ENCODE peak calls at places on chromosomes 5 and 9, in six cellular contexts. One of them, this sample, is unnamed.

GRCh38 chr9:32783168-32783891 is at the start of gene TMEM215:
- DNase-seq in HepG2: no peak
- DNase-seq in HEK293T: no peak
- DNase-seq in GM12878: no peak
- DNase-seq in K562: no peak
- DNase-seq in A549: peak; percentile 20
- DNase-seq in this sample: no peak

GRCh38 chr5:136249678-136250266 is 56.8 kb upstream of the SMIM32 start:
- DNase-seq in K562: peak; percentile 47
- DNase-seq in A549: peak; percentile 36
- DNase-seq in HepG2: peak; percentile 47
- DNase-seq in GM12878: no peak
- DNase-seq in HEK293T: peak; percentile 71
- DNase-seq in this sample: peak; percentile 70

GRCh38 chr9:95140821-95141220 is 176.7 kb downstream of the FANCC start:
- DNase-seq in K562: no peak
- DNase-seq in HepG2: no peak
- DNase-seq in A549: no peak
- DNase-seq in HEK293T: no peak
- DNase-seq in GM12878: no peak
- DNase-seq in this sample: no peak

GRCh38 chr5:90932052-90932699 is 373.6 kb downstream of the ADGRV1 start:
- DNase-seq in HEK293T: peak; percentile 52
- DNase-seq in K562: peak; percentile 49
- DNase-seq in HepG2: peak; percentile 48
- DNase-seq in GM12878: peak; percentile 12
- DNase-seq in A549: peak; percentile 47
- DNase-seq in this sample: peak; percentile 70

GRCh38 chr5:73564018-73564417 is 1.4 kb downstream of the ANKRA2 start:
- DNase-seq in A549: no peak
- DNase-seq in GM12878: no peak
- DNase-seq in HepG2: no peak
- DNase-seq in HEK293T: no peak
- DNase-seq in K562: no peak
- DNase-seq in this sample: no peak

GRCh38 chr9:80440724-80441123 is 869.0 kb downstream of the TLE4 start:
- DNase-seq in K562: no peak
- DNase-seq in A549: no peak
- DNase-seq in HEK293T: no peak
- DNase-seq in GM12878: no peak
- DNase-seq in HepG2: no peak
- DNase-seq in this sample: no peak

GRCh38 chr5:68239485-68239884 is 23.9 kb downstream of the PIK3R1 start:
- DNase-seq in K562: no peak
- DNase-seq in HepG2: peak; percentile 94
- DNase-seq in GM12878: no peak
- DNase-seq in A549: no peak
- DNase-seq in HEK293T: peak; percentile 20
- DNase-seq in this sample: peak; percentile 90

GRCh38 chr5:178426326-178427130 is 163.7 kb downstream of the COL23A1 start:
- DNase-seq in A549: no peak
- DNase-seq in HepG2: no peak
- DNase-seq in K562: no peak
- DNase-seq in GM12878: no peak
- DNase-seq in HEK293T: no peak
- DNase-seq in this sample: no peak

GRCh38 chr9:6525326-6526040 is 112.5 kb downstream of the UHRF2 start:
- DNase-seq in K562: no peak
- DNase-seq in HEK293T: no peak
- DNase-seq in HepG2: no peak
- DNase-seq in GM12878: no peak
- DNase-seq in A549: no peak
- DNase-seq in this sample: peak; percentile 86

GRCh38 chr9:101635020-101635419 is 40.3 kb upstream of the PPP3R2 start:
- DNase-seq in GM12878: no peak
- DNase-seq in HepG2: no peak
- DNase-seq in K562: no peak
- DNase-seq in HEK293T: no peak
- DNase-seq in A549: no peak
- DNase-seq in this sample: no peak

GRCh38 chr5:178750230-178750629 is 19.8 kb upstream of the ZNF354A start:
- DNase-seq in K562: no peak
- DNase-seq in HEK293T: no peak
- DNase-seq in HepG2: no peak
- DNase-seq in GM12878: no peak
- DNase-seq in A549: no peak
- DNase-seq in this sample: no peak

GRCh38 chr9:114662081-114662989 is 4.7 kb upstream of the TEX53 start:
- DNase-seq in GM12878: no peak
- DNase-seq in A549: peak; percentile 92
- DNase-seq in HepG2: peak; percentile 22
- DNase-seq in K562: peak; percentile 82
- DNase-seq in HEK293T: peak; percentile 77
- DNase-seq in this sample: peak; percentile 33

GRCh38 chr9:108551030-108551964 is 304.5 kb downstream of the ACTL7B start:
- DNase-seq in HEK293T: peak; percentile 24
- DNase-seq in A549: peak; percentile 40
- DNase-seq in K562: no peak
- DNase-seq in HepG2: no peak
- DNase-seq in GM12878: no peak
- DNase-seq in this sample: peak; percentile 96

GRCh38 chr9:124629600-124629999 is 122.4 kb upstream of the NR5A1 start:
- DNase-seq in HepG2: no peak
- DNase-seq in HEK293T: no peak
- DNase-seq in K562: no peak
- DNase-seq in GM12878: no peak
- DNase-seq in A549: no peak
- DNase-seq in this sample: peak; percentile 76

GRCh38 chr9:87547665-87548064 is 50.0 kb downstream of the DAPK1 start:
- DNase-seq in A549: no peak
- DNase-seq in GM12878: no peak
- DNase-seq in K562: no peak
- DNase-seq in HEK293T: no peak
- DNase-seq in HepG2: peak; percentile 12
- DNase-seq in this sample: no peak

GRCh38 chr9:136378171-136379002 is 4.9 kb upstream of the CARD9 start:
- DNase-seq in A549: no peak
- DNase-seq in HepG2: no peak
- DNase-seq in K562: no peak
- DNase-seq in HEK293T: no peak
- DNase-seq in GM12878: no peak
- DNase-seq in this sample: no peak

GRCh38 chr5:57839025-57839424 is 356.4 kb upstream of the ACTBL2 start:
- DNase-seq in GM12878: no peak
- DNase-seq in A549: no peak
- DNase-seq in HEK293T: no peak
- DNase-seq in K562: no peak
- DNase-seq in HepG2: no peak
- DNase-seq in this sample: no peak

GRCh38 chr5:179806250-179807045 is at the start of gene MGAT4B:
- DNase-seq in HepG2: no peak
- DNase-seq in HEK293T: peak; percentile 84
- DNase-seq in K562: peak; percentile 82
- DNase-seq in GM12878: no peak
- DNase-seq in A549: no peak
- DNase-seq in this sample: peak; percentile 70

GRCh38 chr9:95286151-95286550 is 31.4 kb downstream of the FANCC start:
- DNase-seq in A549: no peak
- DNase-seq in GM12878: no peak
- DNase-seq in HepG2: no peak
- DNase-seq in HEK293T: no peak
- DNase-seq in K562: no peak
- DNase-seq in this sample: peak; percentile 30

GRCh38 chr5:11902304-11902703 is 1.9 kb downstream of the CTNND2 start:
- DNase-seq in HEK293T: no peak
- DNase-seq in A549: no peak
- DNase-seq in GM12878: no peak
- DNase-seq in HepG2: no peak
- DNase-seq in K562: no peak
- DNase-seq in this sample: no peak

GRCh38 chr5:11905209-11905608 is 963 bp upstream of the CTNND2 start:
- DNase-seq in GM12878: no peak
- DNase-seq in HepG2: no peak
- DNase-seq in K562: no peak
- DNase-seq in A549: no peak
- DNase-seq in HEK293T: no peak
- DNase-seq in this sample: no peak

GRCh38 chr5:11904270-11904906 is at the start of gene CTNND2:
- DNase-seq in HEK293T: peak; percentile 49
- DNase-seq in A549: peak; percentile 9
- DNase-seq in HepG2: no peak
- DNase-seq in GM12878: no peak
- DNase-seq in K562: no peak
- DNase-seq in this sample: no peak

GRCh38 chr5:11903121-11903613 is 1.1 kb downstream of the CTNND2 start:
- DNase-seq in K562: no peak
- DNase-seq in A549: no peak
- DNase-seq in HepG2: no peak
- DNase-seq in HEK293T: no peak
- DNase-seq in GM12878: no peak
- DNase-seq in this sample: no peak

GRCh38 chr5:11903614-11904269 is 504 bp downstream of the CTNND2 start:
- DNase-seq in A549: peak; percentile 14
- DNase-seq in GM12878: no peak
- DNase-seq in K562: no peak
- DNase-seq in HEK293T: no peak
- DNase-seq in HepG2: no peak
- DNase-seq in this sample: no peak
- TF ChIP-seq BHLHE40 in A549: no peak
- TF ChIP-seq BHLHE40 in GM12878: no peak
- TF ChIP-seq BHLHE40 in K562: no peak
- TF ChIP-seq BHLHE40 in HEK293T: no peak
- TF ChIP-seq BHLHE40 in HepG2: no peak
- TF ChIP-seq BHLHE40 in this sample: no peak

GRCh38 chr5:172904312-172904642 is 54.9 kb upstream of the RPL26L1 start:
- DNase-seq in A549: no peak
- DNase-seq in GM12878: no peak
- DNase-seq in HepG2: no peak
- DNase-seq in HEK293T: no peak
- DNase-seq in K562: no peak
- DNase-seq in this sample: no peak

GRCh38 chr5:172901012-172901780 is 58.0 kb upstream of the RPL26L1 start:
- DNase-seq in A549: no peak
- DNase-seq in HEK293T: peak; percentile 66
- DNase-seq in GM12878: no peak
- DNase-seq in HepG2: peak; percentile 22
- DNase-seq in K562: peak; percentile 87
- DNase-seq in this sample: peak; percentile 98

GRCh38 chr5:172903790-172904189 is 55.4 kb upstream of the RPL26L1 start:
- DNase-seq in GM12878: no peak
- DNase-seq in A549: no peak
- DNase-seq in K562: no peak
- DNase-seq in HepG2: no peak
- DNase-seq in HEK293T: no peak
- DNase-seq in this sample: peak; percentile 96

GRCh38 chr5:172901788-172902496 is 57.3 kb upstream of the RPL26L1 start:
- DNase-seq in K562: no peak
- DNase-seq in HepG2: no peak
- DNase-seq in HEK293T: no peak
- DNase-seq in A549: peak; percentile 54
- DNase-seq in GM12878: no peak
- DNase-seq in this sample: peak; percentile 66

GRCh38 chr5:172902497-172903472 is 56.4 kb upstream of the RPL26L1 start:
- DNase-seq in HEK293T: peak; percentile 72
- DNase-seq in A549: peak; percentile 82
- DNase-seq in GM12878: no peak
- DNase-seq in HepG2: peak; percentile 90
- DNase-seq in K562: peak; percentile 81
- DNase-seq in this sample: peak; percentile 99
- TF ChIP-seq BHLHE40 in HEK293T: no peak
- TF ChIP-seq BHLHE40 in A549: peak; percentile 23
- TF ChIP-seq BHLHE40 in GM12878: no peak
- TF ChIP-seq BHLHE40 in HepG2: peak; percentile 38
- TF ChIP-seq BHLHE40 in K562: peak; percentile 58
- TF ChIP-seq BHLHE40 in this sample: peak; percentile 98

GRCh38 chr9:91195372-91196012 is 166.2 kb downstream of the AUH start:
- DNase-seq in HepG2: peak; percentile 28
- DNase-seq in K562: no peak
- DNase-seq in GM12878: no peak
- DNase-seq in A549: no peak
- DNase-seq in HEK293T: no peak
- DNase-seq in this sample: no peak

GRCh38 chr9:91192379-91192775 is 169.3 kb downstream of the AUH start:
- DNase-seq in HEK293T: no peak
- DNase-seq in A549: no peak
- DNase-seq in HepG2: peak; percentile 30
- DNase-seq in K562: no peak
- DNase-seq in GM12878: no peak
- DNase-seq in this sample: peak; percentile 42

GRCh38 chr9:91191443-91192378 is 170.0 kb downstream of the AUH start:
- DNase-seq in A549: no peak
- DNase-seq in HepG2: no peak
- DNase-seq in GM12878: no peak
- DNase-seq in K562: no peak
- DNase-seq in HEK293T: no peak
- DNase-seq in this sample: no peak

GRCh38 chr9:91192785-91193657 is 168.7 kb downstream of the AUH start:
- DNase-seq in K562: peak; percentile 72
- DNase-seq in HEK293T: peak; percentile 73
- DNase-seq in A549: peak; percentile 95
- DNase-seq in GM12878: no peak
- DNase-seq in HepG2: peak; percentile 95
- DNase-seq in this sample: peak; percentile 100

DNA sequence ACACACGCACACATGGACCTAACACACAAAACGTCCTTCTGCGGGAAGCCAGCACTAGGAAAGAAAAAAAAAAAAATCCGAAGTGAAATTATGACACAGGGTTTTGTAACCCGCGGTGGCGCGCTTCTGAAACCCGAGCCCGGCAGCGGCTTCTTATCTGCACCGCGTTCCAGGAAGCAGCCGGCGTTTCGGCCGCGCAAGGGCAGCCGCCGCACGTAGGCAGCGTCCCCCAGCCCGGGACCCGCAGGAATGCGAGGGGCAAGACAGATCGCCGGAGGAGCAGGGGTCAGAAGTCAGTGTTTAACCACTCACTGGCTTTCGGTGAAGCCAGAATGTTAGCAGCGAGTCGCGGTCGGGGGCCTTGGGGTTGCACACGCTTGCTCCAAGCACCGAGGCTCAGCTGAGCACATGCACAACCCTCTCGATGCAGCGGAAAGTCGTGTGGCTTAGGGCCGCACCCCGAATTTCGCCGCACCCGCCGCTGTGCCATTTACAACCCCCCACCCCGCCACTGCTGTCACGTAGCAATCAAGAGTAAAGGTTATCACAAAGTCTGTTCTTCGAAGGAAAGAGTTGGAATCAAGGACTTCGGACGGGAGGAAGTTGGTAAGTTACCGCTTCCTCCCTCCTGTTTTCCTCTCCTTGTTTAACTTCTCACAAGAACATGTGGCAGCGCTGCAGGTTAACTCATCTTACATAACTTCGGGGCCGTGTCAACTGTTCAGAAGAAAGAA is 167.9 kb downstream of the AUH start:
- DNase-seq in GM12878: no peak
- DNase-seq in HepG2: peak; percentile 93
- DNase-seq in K562: peak; percentile 70
- DNase-seq in A549: peak; percentile 57
- DNase-seq in HEK293T: peak; percentile 70
- DNase-seq in this sample: peak; percentile 96
- TF ChIP-seq BHLHE40 in GM12878: no peak
- TF ChIP-seq BHLHE40 in HepG2: peak; percentile 58
- TF ChIP-seq BHLHE40 in K562: peak; percentile 67
- TF ChIP-seq BHLHE40 in A549: no peak
- TF ChIP-seq BHLHE40 in HEK293T: no peak
- TF ChIP-seq BHLHE40 in this sample: peak; percentile 63

GRCh38 chr5:54993318-54993717 is 7.9 kb upstream of the ESM1 start:
- DNase-seq in GM12878: no peak
- DNase-seq in A549: no peak
- DNase-seq in HEK293T: no peak
- DNase-seq in K562: no peak
- DNase-seq in HepG2: no peak
- DNase-seq in this sample: peak; percentile 38
- TF ChIP-seq BHLHE40 in GM12878: no peak
- TF ChIP-seq BHLHE40 in A549: no peak
- TF ChIP-seq BHLHE40 in HEK293T: no peak
- TF ChIP-seq BHLHE40 in K562: no peak
- TF ChIP-seq BHLHE40 in HepG2: no peak
- TF ChIP-seq BHLHE40 in this sample: no peak

This sample was measured in IMR-90.